ENCODE peak calls at places on chromosome 18, in eight cellular contexts. One of them, this sample, is unnamed.
A peak's percentile ranks its signal among the peaks of the same experiment; 100 is the strongest.

GRCh38 chr18:70195014-70195614 is 10.4 kb downstream of the RTTN start:
- ATAC-seq in pancreas: no peak
- ATAC-seq in K562: no peak
- ATAC-seq in foreskin keratinocyte: no peak
- ATAC-seq in Panc1: no peak
- ATAC-seq in right lobe of liver: no peak
- ATAC-seq in heart left ventricle: peak; percentile 76
- ATAC-seq in upper lobe of left lung: no peak
- ATAC-seq in this sample: no peak

GRCh38 chr18:62897153-62897552 is 181.8 kb downstream of the PHLPP1 start:
- ATAC-seq in pancreas: no peak
- ATAC-seq in K562: no peak
- ATAC-seq in foreskin keratinocyte: peak; percentile 69
- ATAC-seq in Panc1: no peak
- ATAC-seq in right lobe of liver: no peak
- ATAC-seq in heart left ventricle: no peak
- ATAC-seq in upper lobe of left lung: no peak
- ATAC-seq in this sample: no peak

GRCh38 chr18:48847807-48848486 is 102.8 kb downstream of the SMAD7 start:
- ATAC-seq in pancreas: no peak
- ATAC-seq in K562: peak; percentile 29
- ATAC-seq in foreskin keratinocyte: peak; percentile 19
- ATAC-seq in Panc1: peak; percentile 20
- ATAC-seq in right lobe of liver: no peak
- ATAC-seq in heart left ventricle: no peak
- ATAC-seq in upper lobe of left lung: no peak
- ATAC-seq in this sample: no peak

GRCh38 chr18:43757273-43757672 is 480.0 kb upstream of the SYT4 start:
- ATAC-seq in pancreas: no peak
- ATAC-seq in K562: no peak
- ATAC-seq in foreskin keratinocyte: no peak
- ATAC-seq in Panc1: no peak
- ATAC-seq in right lobe of liver: no peak
- ATAC-seq in heart left ventricle: no peak
- ATAC-seq in upper lobe of left lung: peak; percentile 35
- ATAC-seq in this sample: no peak

GRCh38 chr18:48007381-48007780 is 76.9 kb upstream of the SMAD2 start:
- ATAC-seq in pancreas: no peak
- ATAC-seq in K562: no peak
- ATAC-seq in foreskin keratinocyte: no peak
- ATAC-seq in Panc1: no peak
- ATAC-seq in right lobe of liver: no peak
- ATAC-seq in heart left ventricle: no peak
- ATAC-seq in upper lobe of left lung: no peak
- ATAC-seq in this sample: no peak

GRCh38 chr18:28711096-28711495 is 534.2 kb upstream of the CDH2 start:
- ATAC-seq in pancreas: no peak
- ATAC-seq in K562: no peak
- ATAC-seq in foreskin keratinocyte: no peak
- ATAC-seq in Panc1: no peak
- ATAC-seq in right lobe of liver: no peak
- ATAC-seq in heart left ventricle: no peak
- ATAC-seq in upper lobe of left lung: no peak
- ATAC-seq in this sample: no peak

GRCh38 chr18:12391487-12392136 is 14.6 kb upstream of the AFG3L2 start:
- ATAC-seq in pancreas: peak; percentile 99
- ATAC-seq in K562: peak; percentile 90
- ATAC-seq in foreskin keratinocyte: peak; percentile 81
- ATAC-seq in Panc1: peak; percentile 84
- ATAC-seq in right lobe of liver: peak; percentile 90
- ATAC-seq in heart left ventricle: peak; percentile 85
- ATAC-seq in upper lobe of left lung: peak; percentile 94
- ATAC-seq in this sample: peak; percentile 93

GRCh38 chr18:75060185-75060584 is 148.8 kb downstream of the PTGR3 start:
- ATAC-seq in pancreas: no peak
- ATAC-seq in K562: no peak
- ATAC-seq in foreskin keratinocyte: no peak
- ATAC-seq in Panc1: no peak
- ATAC-seq in right lobe of liver: no peak
- ATAC-seq in heart left ventricle: no peak
- ATAC-seq in upper lobe of left lung: no peak
- ATAC-seq in this sample: no peak

GRCh38 chr18:25166113-25166512 is 185.9 kb downstream of the ZNF521 start:
- ATAC-seq in pancreas: no peak
- ATAC-seq in K562: no peak
- ATAC-seq in foreskin keratinocyte: no peak
- ATAC-seq in Panc1: no peak
- ATAC-seq in right lobe of liver: no peak
- ATAC-seq in heart left ventricle: no peak
- ATAC-seq in upper lobe of left lung: no peak
- ATAC-seq in this sample: no peak

GRCh38 chr18:75275226-75275625 is 64.6 kb downstream of the TSHZ1 start:
- ATAC-seq in pancreas: peak; percentile 34
- ATAC-seq in K562: no peak
- ATAC-seq in foreskin keratinocyte: no peak
- ATAC-seq in Panc1: no peak
- ATAC-seq in right lobe of liver: no peak
- ATAC-seq in heart left ventricle: no peak
- ATAC-seq in upper lobe of left lung: no peak
- ATAC-seq in this sample: no peak

GRCh38 chr18:48140738-48141137 is 210.3 kb upstream of the SMAD2 start:
- ATAC-seq in pancreas: no peak
- ATAC-seq in K562: no peak
- ATAC-seq in foreskin keratinocyte: no peak
- ATAC-seq in Panc1: no peak
- ATAC-seq in right lobe of liver: no peak
- ATAC-seq in heart left ventricle: no peak
- ATAC-seq in upper lobe of left lung: no peak
- ATAC-seq in this sample: no peak

GRCh38 chr18:62741118-62741566 is 25.8 kb downstream of the PHLPP1 start:
- ATAC-seq in pancreas: peak; percentile 75
- ATAC-seq in K562: peak; percentile 75
- ATAC-seq in foreskin keratinocyte: peak; percentile 95
- ATAC-seq in Panc1: no peak
- ATAC-seq in right lobe of liver: peak; percentile 78
- ATAC-seq in heart left ventricle: no peak
- ATAC-seq in upper lobe of left lung: peak; percentile 63
- ATAC-seq in this sample: peak; percentile 73

GRCh38 chr18:56358608-56359007 is 279.8 kb downstream of the TXNL1 start:
- ATAC-seq in pancreas: no peak
- ATAC-seq in K562: no peak
- ATAC-seq in foreskin keratinocyte: no peak
- ATAC-seq in Panc1: no peak
- ATAC-seq in right lobe of liver: peak; percentile 56
- ATAC-seq in heart left ventricle: no peak
- ATAC-seq in upper lobe of left lung: no peak
- ATAC-seq in this sample: no peak

GRCh38 chr18:70295633-70296188 is 6.9 kb downstream of the SOCS6 start:
- ATAC-seq in pancreas: peak; percentile 17
- ATAC-seq in K562: peak; percentile 11
- ATAC-seq in foreskin keratinocyte: no peak
- ATAC-seq in Panc1: no peak
- ATAC-seq in right lobe of liver: peak; percentile 26
- ATAC-seq in heart left ventricle: no peak
- ATAC-seq in upper lobe of left lung: no peak
- ATAC-seq in this sample: no peak

GRCh38 chr18:64119916-64120315 is 29.0 kb downstream of the LINC00305 start:
- ATAC-seq in pancreas: no peak
- ATAC-seq in K562: no peak
- ATAC-seq in foreskin keratinocyte: no peak
- ATAC-seq in Panc1: no peak
- ATAC-seq in right lobe of liver: no peak
- ATAC-seq in heart left ventricle: no peak
- ATAC-seq in upper lobe of left lung: no peak
- ATAC-seq in this sample: no peak

GRCh38 chr18:59646228-59646945 is 50.8 kb downstream of the CCBE1 start:
- ATAC-seq in pancreas: no peak
- ATAC-seq in K562: peak; percentile 40
- ATAC-seq in foreskin keratinocyte: no peak
- ATAC-seq in Panc1: no peak
- ATAC-seq in right lobe of liver: no peak
- ATAC-seq in heart left ventricle: no peak
- ATAC-seq in upper lobe of left lung: no peak
- ATAC-seq in this sample: no peak

GRCh38 chr18:44180683-44181082 is 500.0 kb upstream of the SETBP1 start:
- ATAC-seq in pancreas: no peak
- ATAC-seq in K562: no peak
- ATAC-seq in foreskin keratinocyte: peak; percentile 94
- ATAC-seq in Panc1: no peak
- ATAC-seq in right lobe of liver: no peak
- ATAC-seq in heart left ventricle: no peak
- ATAC-seq in upper lobe of left lung: no peak
- ATAC-seq in this sample: no peak

GRCh38 chr18:73156117-73156516 is 288.3 kb upstream of the NETO1 start:
- ATAC-seq in pancreas: no peak
- ATAC-seq in K562: no peak
- ATAC-seq in foreskin keratinocyte: peak; percentile 85
- ATAC-seq in Panc1: no peak
- ATAC-seq in right lobe of liver: no peak
- ATAC-seq in heart left ventricle: no peak
- ATAC-seq in upper lobe of left lung: no peak
- ATAC-seq in this sample: no peak

GRCh38 chr18:57059366-57059765 is 87.5 kb upstream of the BOD1L2 start:
- ATAC-seq in pancreas: no peak
- ATAC-seq in K562: no peak
- ATAC-seq in foreskin keratinocyte: no peak
- ATAC-seq in Panc1: no peak
- ATAC-seq in right lobe of liver: peak; percentile 57
- ATAC-seq in heart left ventricle: no peak
- ATAC-seq in upper lobe of left lung: no peak
- ATAC-seq in this sample: peak; percentile 17

GRCh38 chr18:34431012-34431411 is 206.3 kb upstream of the NOL4 start:
- ATAC-seq in pancreas: no peak
- ATAC-seq in K562: no peak
- ATAC-seq in foreskin keratinocyte: no peak
- ATAC-seq in Panc1: no peak
- ATAC-seq in right lobe of liver: no peak
- ATAC-seq in heart left ventricle: no peak
- ATAC-seq in upper lobe of left lung: no peak
- ATAC-seq in this sample: no peak
- H3K27ac ChIP-seq in pancreas: no peak overlapping the region
- H3K27ac ChIP-seq in K562: no peak overlapping the region
- H3K27ac ChIP-seq in foreskin keratinocyte: no peak overlapping the region
- H3K27ac ChIP-seq in Panc1: no peak overlapping the region
- H3K27ac ChIP-seq in right lobe of liver: no peak overlapping the region
- H3K27ac ChIP-seq in heart left ventricle: no peak overlapping the region
- H3K27ac ChIP-seq in upper lobe of left lung: no peak overlapping the region
- H3K27ac ChIP-seq in this sample: no peak overlapping the region

GRCh38 chr18:54968807-54969206 is 9.5 kb upstream of the CCDC68 start:
- ATAC-seq in pancreas: no peak
- ATAC-seq in K562: no peak
- ATAC-seq in foreskin keratinocyte: no peak
- ATAC-seq in Panc1: no peak
- ATAC-seq in right lobe of liver: no peak
- ATAC-seq in heart left ventricle: no peak
- ATAC-seq in upper lobe of left lung: no peak
- ATAC-seq in this sample: no peak
- H3K27ac ChIP-seq in pancreas: no peak overlapping the region
- H3K27ac ChIP-seq in K562: no peak overlapping the region
- H3K27ac ChIP-seq in foreskin keratinocyte: peak overlapping the region; percentile 61
- H3K27ac ChIP-seq in Panc1: no peak overlapping the region
- H3K27ac ChIP-seq in right lobe of liver: no peak overlapping the region
- H3K27ac ChIP-seq in heart left ventricle: no peak overlapping the region
- H3K27ac ChIP-seq in upper lobe of left lung: no peak overlapping the region
- H3K27ac ChIP-seq in this sample: no peak overlapping the region

DNA sequence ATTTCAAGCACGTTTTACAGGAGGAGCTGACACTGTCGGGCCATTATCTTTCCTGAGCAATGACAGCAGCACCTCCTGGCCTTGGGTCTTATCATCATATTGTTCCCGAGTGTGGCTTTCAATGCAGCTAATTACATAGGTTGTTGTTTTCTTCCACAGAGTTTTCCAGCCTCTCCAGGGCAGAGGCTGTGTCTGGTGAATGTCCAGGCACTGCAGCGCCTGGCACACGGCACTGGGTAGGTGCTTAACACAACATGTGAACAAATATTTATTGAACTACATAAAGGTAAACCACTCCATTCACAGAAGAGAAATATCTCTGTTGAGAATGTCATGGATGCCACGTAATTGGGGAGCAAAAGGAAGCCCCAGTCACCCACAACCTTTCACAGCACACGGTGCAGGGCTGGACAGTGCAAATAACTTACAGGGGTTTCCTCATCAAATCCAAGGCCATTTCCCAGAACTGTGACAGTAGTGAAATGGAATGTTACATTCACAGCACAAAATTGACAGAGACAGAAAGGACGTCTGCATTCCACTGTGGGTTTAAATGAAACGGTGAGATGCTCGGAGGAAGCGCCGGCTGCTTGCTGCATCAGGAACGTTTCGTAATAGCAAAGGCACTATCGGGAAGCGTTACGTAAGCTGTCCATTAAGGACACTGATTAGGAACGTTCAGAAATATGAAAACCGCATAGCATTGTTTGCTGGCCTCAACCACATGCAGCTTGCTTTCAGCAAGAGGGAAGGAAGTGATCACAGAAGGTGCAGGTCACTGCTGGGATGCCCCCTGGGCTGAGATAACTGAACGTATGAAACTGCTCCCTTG is 6.4 kb upstream of the KCNG2 start:
- ATAC-seq in pancreas: peak; percentile 73
- ATAC-seq in K562: no peak
- ATAC-seq in foreskin keratinocyte: peak; percentile 9
- ATAC-seq in Panc1: no peak
- ATAC-seq in right lobe of liver: peak; percentile 74
- ATAC-seq in heart left ventricle: peak; percentile 59
- ATAC-seq in upper lobe of left lung: peak; percentile 84
- ATAC-seq in this sample: peak; percentile 53
- H3K27ac ChIP-seq in pancreas: no peak overlapping the region
- H3K27ac ChIP-seq in K562: no peak overlapping the region
- H3K27ac ChIP-seq in foreskin keratinocyte: no peak overlapping the region
- H3K27ac ChIP-seq in Panc1: no peak overlapping the region
- H3K27ac ChIP-seq in right lobe of liver: no peak overlapping the region
- H3K27ac ChIP-seq in heart left ventricle: no peak overlapping the region
- H3K27ac ChIP-seq in upper lobe of left lung: peak overlapping the region; percentile 84
- H3K27ac ChIP-seq in this sample: no peak overlapping the region

DNA sequence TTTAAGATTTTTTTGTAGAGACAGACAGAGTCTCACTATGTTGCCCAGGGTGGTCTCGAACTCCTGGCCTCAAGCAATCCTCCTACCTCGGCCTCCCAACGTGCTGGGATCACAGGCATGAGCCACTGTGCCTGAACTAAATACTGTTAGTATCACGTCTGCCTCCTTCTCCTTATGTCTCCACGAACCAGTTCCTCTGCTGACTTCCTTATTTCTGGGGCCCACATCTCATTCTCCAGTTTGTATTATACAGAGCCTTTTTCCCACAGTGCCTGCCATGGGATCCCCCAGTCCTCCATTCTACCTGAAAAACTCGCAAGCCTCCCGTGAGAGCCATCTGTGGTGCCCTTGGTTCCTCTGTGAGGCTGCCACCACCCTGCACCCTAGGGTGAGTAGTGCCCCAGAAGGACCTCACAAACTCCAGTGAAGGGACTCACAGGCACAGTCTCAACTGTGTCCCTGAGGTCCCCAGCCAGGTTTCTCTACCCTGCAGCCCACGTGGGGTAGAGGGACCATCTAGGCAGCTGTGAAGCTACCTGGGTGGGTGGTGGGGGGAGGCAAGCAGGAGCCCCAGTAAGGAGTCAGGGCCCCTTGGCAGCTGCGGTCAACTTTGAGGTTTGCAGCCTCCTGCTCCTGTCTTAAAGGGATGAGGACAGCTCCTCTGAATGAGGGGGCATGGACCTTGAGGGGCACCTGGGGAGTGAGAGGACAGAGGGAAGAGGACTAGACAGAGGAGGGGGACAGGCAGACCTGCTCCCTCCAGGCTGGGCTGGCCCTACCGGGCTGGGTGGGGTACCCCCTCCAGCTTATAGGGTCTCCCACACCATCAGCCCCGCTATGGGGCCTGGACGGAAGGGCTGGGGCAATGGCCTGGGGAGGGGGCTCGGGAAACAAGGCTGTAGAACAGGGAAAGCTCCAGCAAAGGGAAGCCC is 1.1 kb downstream of the PSTPIP2 start:
- ATAC-seq in pancreas: no peak
- ATAC-seq in K562: peak; percentile 24
- ATAC-seq in foreskin keratinocyte: no peak
- ATAC-seq in Panc1: no peak
- ATAC-seq in right lobe of liver: peak; percentile 2
- ATAC-seq in heart left ventricle: no peak
- ATAC-seq in upper lobe of left lung: peak; percentile 32
- ATAC-seq in this sample: peak; percentile 22
- H3K27ac ChIP-seq in pancreas: no peak overlapping the region
- H3K27ac ChIP-seq in K562: peak overlapping the region; percentile 81
- H3K27ac ChIP-seq in foreskin keratinocyte: peak overlapping the region; percentile 17
- H3K27ac ChIP-seq in Panc1: no peak overlapping the region
- H3K27ac ChIP-seq in right lobe of liver: peak overlapping the region; percentile 82
- H3K27ac ChIP-seq in heart left ventricle: no peak overlapping the region
- H3K27ac ChIP-seq in upper lobe of left lung: peak overlapping the region; percentile 68
- H3K27ac ChIP-seq in this sample: peak overlapping the region; percentile 75

This sample was measured in gastroesophageal sphincter.